ENCODE peak calls at places on chromosomes 16 and 17, in four cellular contexts. X, B, E and G are unnamed samples.

GRCh38 chr17:55576237-55576998 is 65.2 kb upstream of the SMIM36 start:
- DNase-seq in B (no peak), E (no peak), X (peak), G (peak)

GRCh38 chr17:80252871-80253270 is 7.8 kb upstream of the RNF213 start:
- DNase-seq in E (no peak), B (no peak), X (peak), G (no peak)

GRCh38 chr16:57785924-57786323 is 16.4 kb downstream of the KIFC3 start:
- DNase-seq in X (no peak), B (no peak), E (no peak), G (no peak)

GRCh38 chr16:88561485-88562369 is 8.5 kb upstream of the ZC3H18 start:
- DNase-seq in B (no peak), X (peak), E (no peak), G (peak)

GRCh38 chr16:76195648-76196047 is 81.6 kb upstream of the CNTNAP4 start:
- DNase-seq in X (no peak), B (no peak), E (no peak), G (no peak)

GRCh38 chr16:87186440-87186839 is 130.8 kb downstream of the C16orf95 start:
- DNase-seq in X (no peak), B (no peak), E (no peak), G (peak)

GRCh38 chr17:5788266-5788900 is 204.1 kb upstream of the NLRP1 start:
- DNase-seq in B (no peak), E (no peak), X (no peak), G (peak)

GRCh38 chr16:11586856-11587642 is at the start of gene LITAF:
- DNase-seq in E (peak), B (no peak), X (peak), G (no peak)

GRCh38 chr17:45814622-45815606 is 29.8 kb upstream of the SPPL2C start:
- DNase-seq in X (no peak), E (no peak), B (no peak), G (no peak)

GRCh38 chr17:57484081-57484666 is 227.9 kb downstream of the MSI2 start:
- DNase-seq in X (peak), B (no peak), E (no peak), G (peak)

GRCh38 chr17:50274142-50274944 is at the start of gene TMEM92:
- DNase-seq in X (no peak), B (no peak), E (no peak), G (no peak)

GRCh38 chr17:52105601-52106000 is 52.9 kb downstream of the CA10 start:
- DNase-seq in B (no peak), E (no peak), X (no peak), G (no peak)

GRCh38 chr17:57925361-57925990 is 29.7 kb downstream of the CUEDC1 start:
- DNase-seq in B (no peak), X (no peak), E (no peak), G (no peak)

GRCh38 chr17:75549246-75550138 is 24.0 kb downstream of the LLGL2 start:
- DNase-seq in X (no peak), B (no peak), E (no peak), G (no peak)

GRCh38 chr16:64865037-64865696 is 256.7 kb downstream of the CDH11 start:
- DNase-seq in X (peak), E (no peak), B (no peak), G (peak)

GRCh38 chr16:84832488-84833141 is 12.8 kb downstream of the CRISPLD2 start:
- DNase-seq in X (peak), E (no peak), B (peak), G (peak)

GRCh38 chr16:68713430-68713829 is 23.7 kb upstream of the CDH1 start:
- DNase-seq in B (no peak), E (no peak), X (no peak), G (no peak)

GRCh38 chr17:63446981-63447687 is 1.0 kb upstream of the CYB561 start:
- DNase-seq in B (no peak), E (no peak), X (peak), G (no peak)

GRCh38 chr17:47376247-47376646 is 52.5 kb downstream of the EFCAB13 start:
- DNase-seq in X (no peak), E (no peak), B (no peak), G (no peak)

GRCh38 chr16:57945740-57946138 is 25.2 kb downstream of the CNGB1 start:
- DNase-seq in X (peak), E (no peak), B (no peak), G (no peak)

GRCh38 chr17:2841606-2842005 is 45.4 kb downstream of the RAP1GAP2 start:
- DNase-seq in E (no peak), X (no peak), B (no peak), G (no peak)

GRCh38 chr17:82121660-82122629 is 23.9 kb upstream of the FASN start:
- DNase-seq in X (no peak), E (no peak), B (no peak), G (no peak)

GRCh38 chr16:12501727-12502457 is 301.8 kb downstream of the CPPED1 start:
- DNase-seq in B (no peak), X (no peak), E (no peak), G (no peak)

GRCh38 chr17:57697891-57698708 is 47.0 kb downstream of the CCDC182 start:
- DNase-seq in E (no peak), X (no peak), B (no peak), G (no peak)